ENCODE peak calls at places on chromosomes 13 and 19, in five cellular contexts. One of them, this sample, is unnamed.

GRCh38 chr19:30909216-30909615 is 440.0 kb downstream of the TSHZ3 start:
- DNase-seq in H9: no peak
- DNase-seq in Caco-2: no peak
- DNase-seq in GM13976: no peak
- DNase-seq in HFFc6: no peak
- DNase-seq in this sample: no peak

GRCh38 chr19:20307127-20307526 is 140.1 kb downstream of the ZNF486 start:
- DNase-seq in H9: no peak
- DNase-seq in Caco-2: no peak
- DNase-seq in GM13976: no peak
- DNase-seq in HFFc6: no peak
- DNase-seq in this sample: no peak

GRCh38 chr19:43684326-43684725 is 14.4 kb upstream of the PLAUR start:
- DNase-seq in H9: no peak
- DNase-seq in HFFc6: no peak
- DNase-seq in GM13976: no peak
- DNase-seq in Caco-2: no peak
- DNase-seq in this sample: no peak

GRCh38 chr19:10604460-10604980 is 17.4 kb upstream of the AP1M2 start:
- DNase-seq in GM13976: peak; percentile 60
- DNase-seq in HFFc6: peak; percentile 10
- DNase-seq in H9: no peak
- DNase-seq in Caco-2: no peak
- DNase-seq in this sample: no peak

GRCh38 chr13:100523437-100523836 is 65.2 kb downstream of the GGACT start:
- DNase-seq in HFFc6: no peak
- DNase-seq in H9: no peak
- DNase-seq in Caco-2: no peak
- DNase-seq in GM13976: no peak
- DNase-seq in this sample: no peak

GRCh38 chr19:30419581-30420180 is 47.5 kb downstream of the ZNF536 start:
- DNase-seq in GM13976: no peak
- DNase-seq in HFFc6: no peak
- DNase-seq in Caco-2: no peak
- DNase-seq in H9: no peak
- DNase-seq in this sample: no peak

GRCh38 chr13:93522486-93522885 is 295.9 kb downstream of the GPC6 start:
- DNase-seq in HFFc6: no peak
- DNase-seq in GM13976: no peak
- DNase-seq in H9: no peak
- DNase-seq in Caco-2: no peak
- DNase-seq in this sample: no peak

GRCh38 chr19:33440241-33440640 is 66.7 kb downstream of the CEBPG start:
- DNase-seq in GM13976: no peak
- DNase-seq in Caco-2: no peak
- DNase-seq in HFFc6: no peak
- DNase-seq in H9: no peak
- DNase-seq in this sample: no peak

GRCh38 chr13:109665211-109665610 is 121.2 kb downstream of the IRS2 start:
- DNase-seq in HFFc6: no peak
- DNase-seq in Caco-2: no peak
- DNase-seq in GM13976: no peak
- DNase-seq in H9: no peak
- DNase-seq in this sample: no peak

GRCh38 chr13:20232556-20233277 is 598 bp upstream of the GJB6 start:
- DNase-seq in Caco-2: no peak
- DNase-seq in H9: no peak
- DNase-seq in GM13976: no peak
- DNase-seq in HFFc6: no peak
- DNase-seq in this sample: no peak

GRCh38 chr13:41054212-41054877 is 7.0 kb upstream of the WBP4 start:
- DNase-seq in Caco-2: peak; percentile 57
- DNase-seq in HFFc6: peak; percentile 77
- DNase-seq in GM13976: no peak
- DNase-seq in H9: no peak
- DNase-seq in this sample: peak; percentile 78

GRCh38 chr13:110937511-110938303 is 22.8 kb upstream of the ANKRD10 start:
- DNase-seq in H9: no peak
- DNase-seq in GM13976: no peak
- DNase-seq in Caco-2: no peak
- DNase-seq in HFFc6: no peak
- DNase-seq in this sample: no peak

GRCh38 chr13:106619688-106620555 is 52.0 kb upstream of the ARGLU1 start:
- DNase-seq in HFFc6: peak; percentile 61
- DNase-seq in Caco-2: peak; percentile 53
- DNase-seq in GM13976: peak; percentile 53
- DNase-seq in H9: peak; percentile 51
- DNase-seq in this sample: peak; percentile 77

GRCh38 chr19:46791944-46792343 is 3.5 kb upstream of the SLC1A5 start:
- DNase-seq in GM13976: peak; percentile 48
- DNase-seq in HFFc6: peak; percentile 86
- DNase-seq in H9: no peak
- DNase-seq in Caco-2: no peak
- DNase-seq in this sample: no peak

GRCh38 chr19:3029070-3029923 is at the start of gene TLE2:
- DNase-seq in HFFc6: no peak
- DNase-seq in GM13976: peak; percentile 73
- DNase-seq in H9: no peak
- DNase-seq in Caco-2: no peak
- DNase-seq in this sample: no peak

GRCh38 chr19:39502640-39503417 is 4.1 kb downstream of the DLL3 start:
- DNase-seq in H9: peak; percentile 81
- DNase-seq in HFFc6: no peak
- DNase-seq in GM13976: peak; percentile 91
- DNase-seq in Caco-2: peak; percentile 90
- DNase-seq in this sample: peak; percentile 69

GRCh38 chr19:37695144-37695899 is 24.2 kb downstream of the ZNF607 start:
- DNase-seq in H9: peak; percentile 49
- DNase-seq in Caco-2: no peak
- DNase-seq in HFFc6: no peak
- DNase-seq in GM13976: no peak
- DNase-seq in this sample: no peak

GRCh38 chr19:37692956-37693660 is 26.5 kb downstream of the ZNF607 start:
- DNase-seq in Caco-2: no peak
- DNase-seq in HFFc6: no peak
- DNase-seq in GM13976: no peak
- DNase-seq in H9: no peak
- DNase-seq in this sample: no peak

DNA sequence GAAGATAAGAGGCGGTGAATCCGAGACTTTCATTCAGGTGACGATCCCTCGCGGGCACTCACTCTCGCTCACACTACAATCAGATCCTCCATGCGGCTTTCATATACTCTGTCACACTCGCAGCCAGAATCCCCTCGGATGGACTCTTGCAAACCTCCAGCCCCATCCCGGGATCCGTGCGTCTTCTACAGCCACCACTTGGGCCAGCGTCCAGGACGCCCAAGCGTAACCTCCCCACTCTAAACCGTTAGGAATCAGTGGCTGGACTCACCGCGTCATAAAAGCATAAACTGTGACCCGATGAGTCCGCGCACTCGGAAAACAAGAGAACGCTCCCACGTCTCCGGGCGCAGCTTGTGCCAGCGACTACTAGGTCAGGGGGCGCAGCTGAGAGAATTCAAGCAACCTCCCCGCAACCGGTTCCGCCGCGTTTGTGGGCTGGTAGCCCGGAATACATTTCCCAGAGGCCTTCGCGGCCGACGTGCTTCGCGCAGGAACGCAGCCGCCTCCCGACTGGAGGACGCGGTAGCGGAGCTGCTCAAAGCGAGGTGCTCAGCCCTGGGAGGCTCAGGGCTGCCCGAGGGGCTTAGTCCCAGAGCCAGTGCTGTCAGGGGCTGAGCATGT is 27.6 kb downstream of the ZNF607 start:
- DNase-seq in H9: peak; percentile 88
- DNase-seq in Caco-2: peak; percentile 81
- DNase-seq in GM13976: peak; percentile 77
- DNase-seq in HFFc6: peak; percentile 69
- DNase-seq in this sample: no peak
- TF ChIP-seq CTCF in H9: peak; percentile 31
- TF ChIP-seq CTCF in Caco-2: no peak
- TF ChIP-seq CTCF in GM13976: no peak
- TF ChIP-seq CTCF in HFFc6: no peak
- TF ChIP-seq CTCF in this sample: no peak

GRCh38 chr19:41541990-41542584 is 33.9 kb upstream of the CEACAM21 start:
- DNase-seq in HFFc6: peak; percentile 12
- DNase-seq in Caco-2: peak; percentile 55
- DNase-seq in GM13976: no peak
- DNase-seq in H9: peak; percentile 55
- DNase-seq in this sample: peak; percentile 71
- TF ChIP-seq CTCF in HFFc6: peak; percentile 83
- TF ChIP-seq CTCF in Caco-2: peak; percentile 63
- TF ChIP-seq CTCF in GM13976: peak; percentile 57
- TF ChIP-seq CTCF in H9: peak; percentile 65
- TF ChIP-seq CTCF in this sample: peak; percentile 57

DNA sequence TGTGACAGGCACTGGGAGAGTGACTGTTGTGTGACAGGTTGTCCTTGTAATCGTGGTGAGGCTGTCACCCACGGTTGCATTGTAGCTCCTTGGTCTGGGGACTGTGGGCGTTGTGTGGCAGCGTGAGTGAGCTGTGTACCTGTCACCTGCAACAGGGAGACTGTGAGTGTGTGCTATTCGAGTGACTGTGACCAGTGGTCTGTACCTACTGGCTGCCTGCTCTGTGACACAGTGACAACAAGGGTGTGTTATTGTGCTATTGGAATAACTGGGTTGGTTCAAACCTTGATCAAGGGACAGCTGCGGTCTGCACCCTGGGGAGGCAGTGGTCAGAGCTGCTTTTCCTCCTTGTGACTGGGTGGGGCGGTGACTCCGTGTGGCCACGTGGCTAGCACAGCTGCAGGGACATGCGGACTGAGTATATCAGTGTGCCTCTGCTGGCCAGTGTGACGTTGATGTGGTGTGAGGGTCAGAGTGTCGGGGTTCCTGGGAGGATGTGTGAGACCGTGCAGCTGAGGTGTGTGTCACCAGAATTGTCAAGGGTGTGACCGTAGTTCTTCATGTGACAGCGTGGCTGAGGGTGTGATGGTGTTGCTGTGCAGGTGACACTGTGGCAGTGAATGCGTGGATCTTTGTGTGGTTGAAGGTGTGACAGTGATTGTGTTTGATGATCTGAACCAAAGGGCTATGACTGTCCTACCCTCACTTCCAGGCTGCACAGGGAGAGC is 10.1 kb upstream of the NFIX start:
- DNase-seq in HFFc6: peak; percentile 52
- DNase-seq in GM13976: no peak
- DNase-seq in H9: peak; percentile 33
- DNase-seq in Caco-2: peak; percentile 24
- DNase-seq in this sample: no peak
- TF ChIP-seq CTCF in HFFc6: peak; percentile 19
- TF ChIP-seq CTCF in GM13976: no peak
- TF ChIP-seq CTCF in H9: no peak
- TF ChIP-seq CTCF in Caco-2: no peak
- TF ChIP-seq CTCF in this sample: no peak

GRCh38 chr19:42150940-42151339 is 18.7 kb upstream of the POU2F2 start:
- DNase-seq in GM13976: no peak
- DNase-seq in Caco-2: no peak
- DNase-seq in HFFc6: no peak
- DNase-seq in H9: no peak
- DNase-seq in this sample: no peak
- TF ChIP-seq CTCF in GM13976: no peak
- TF ChIP-seq CTCF in Caco-2: no peak
- TF ChIP-seq CTCF in HFFc6: no peak
- TF ChIP-seq CTCF in H9: no peak
- TF ChIP-seq CTCF in this sample: no peak

This sample was measured in MCF 10A.